ENCODE peak calls at places on chromosomes 6 and 20, in ten cellular contexts. J is HFF-Myc, C is AG10803, K is IMR-90, M is epithelial cell of esophagus, R is cardiac fibroblast, X is A549, E is heart left ventricle, H is neural progenitor cell, G is choroid plexus epithelial cell. V is an unnamed sample.

GRCh38 chr20:63940472-63941266 is 15.5 kb downstream of the UCKL1 start:
- DNase-seq in J (no peak), C (no peak), K (no peak), M (no peak), R (no peak), X (no peak), E (no peak), H (no peak), G (no peak), V (no peak)

GRCh38 chr6:157428418-157429202 is 47.6 kb downstream of the ZDHHC14 start:
- DNase-seq in J (no peak), C (no peak), K (peak), M (peak), R (no peak), X (peak), E (no peak), H (peak), G (no peak), V (no peak)

GRCh38 chr6:154106251-154106650 is 67.2 kb downstream of the OPRM1 start:
- DNase-seq in J (no peak), C (no peak), K (no peak), M (peak), R (no peak), X (no peak), E (no peak), H (no peak), G (no peak), V (no peak)

GRCh38 chr6:48775157-48775556 is 664.2 kb upstream of the PTCHD4 start:
- DNase-seq in J (no peak), C (peak), K (peak), M (no peak), R (peak), X (no peak), E (no peak), H (no peak), G (peak), V (peak)

GRCh38 chr6:53811082-53811481 is 16.3 kb downstream of the LRRC1 start:
- DNase-seq in J (no peak), C (peak), K (no peak), M (peak), R (no peak), X (no peak), E (peak), H (no peak), G (peak), V (no peak)

GRCh38 chr6:75568100-75568499 is 33.6 kb upstream of the SENP6 start:
- DNase-seq in J (no peak), C (no peak), K (no peak), M (no peak), R (no peak), X (no peak), E (no peak), H (no peak), G (no peak), V (no peak)

GRCh38 chr6:44967481-44967880 is 360.6 kb upstream of the RUNX2 start:
- DNase-seq in J (no peak), C (peak), K (no peak), M (peak), R (peak), X (no peak), E (peak), H (no peak), G (peak), V (peak)

GRCh38 chr20:3924304-3925112 is 35.3 kb downstream of the PANK2 start:
- DNase-seq in J (no peak), C (no peak), K (no peak), M (no peak), R (no peak), X (no peak), E (peak), H (no peak), G (no peak), V (no peak)

GRCh38 chr6:27547157-27548075 is 74.5 kb upstream of the ZNF184 start:
- DNase-seq in J (peak), C (peak), K (peak), M (peak), R (peak), X (no peak), E (no peak), H (peak), G (peak), V (peak)

GRCh38 chr6:24996145-24996836 is 60.5 kb upstream of the RIPOR2 start:
- DNase-seq in J (no peak), C (no peak), K (no peak), M (no peak), R (no peak), X (no peak), E (no peak), H (no peak), G (no peak), V (no peak)

GRCh38 chr6:66993272-66993671 is 1286.2 kb upstream of the EYS start:
- DNase-seq in J (no peak), C (no peak), K (no peak), M (no peak), R (peak), X (no peak), E (no peak), H (no peak), G (no peak), V (no peak)

GRCh38 chr6:141077355-141078333 is 1055.1 kb upstream of the GJE1 start:
- DNase-seq in J (peak), C (no peak), K (no peak), M (peak), R (peak), X (peak), E (no peak), H (peak), G (peak), V (no peak)

GRCh38 chr6:134532694-134533624 is 215.0 kb upstream of the SGK1 start:
- DNase-seq in J (no peak), C (no peak), K (no peak), M (no peak), R (no peak), X (no peak), E (no peak), H (no peak), G (no peak), V (no peak)

GRCh38 chr6:35494161-35494563 is 2.7 kb downstream of the TEAD3 start:
- DNase-seq in J (no peak), C (peak), K (peak), M (peak), R (peak), X (no peak), E (no peak), H (peak), G (no peak), V (no peak)

GRCh38 chr6:53566755-53567154 is 21.9 kb upstream of the GCLC start:
- DNase-seq in J (no peak), C (no peak), K (no peak), M (no peak), R (no peak), X (no peak), E (no peak), H (no peak), G (no peak), V (no peak)

GRCh38 chr6:127069659-127070279 is 48.7 kb upstream of the RSPO3 start:
- DNase-seq in J (peak), C (peak), K (peak), M (peak), R (peak), X (peak), E (no peak), H (peak), G (peak), V (peak)

GRCh38 chr6:169266746-169267629 is 13.3 kb upstream of the THBS2 start:
- DNase-seq in J (no peak), C (peak), K (peak), M (peak), R (no peak), X (no peak), E (no peak), H (no peak), G (peak), V (no peak)

GRCh38 chr6:36660771-36661471 is 17.6 kb upstream of the CDKN1A start:
- DNase-seq in J (no peak), C (no peak), K (no peak), M (no peak), R (peak), X (no peak), E (peak), H (peak), G (peak), V (no peak)

GRCh38 chr6:119966484-119966883 is 616.9 kb upstream of the MAN1A1 start:
- DNase-seq in J (no peak), C (no peak), K (no peak), M (peak), R (no peak), X (no peak), E (no peak), H (peak), G (no peak), V (no peak)

DNA sequence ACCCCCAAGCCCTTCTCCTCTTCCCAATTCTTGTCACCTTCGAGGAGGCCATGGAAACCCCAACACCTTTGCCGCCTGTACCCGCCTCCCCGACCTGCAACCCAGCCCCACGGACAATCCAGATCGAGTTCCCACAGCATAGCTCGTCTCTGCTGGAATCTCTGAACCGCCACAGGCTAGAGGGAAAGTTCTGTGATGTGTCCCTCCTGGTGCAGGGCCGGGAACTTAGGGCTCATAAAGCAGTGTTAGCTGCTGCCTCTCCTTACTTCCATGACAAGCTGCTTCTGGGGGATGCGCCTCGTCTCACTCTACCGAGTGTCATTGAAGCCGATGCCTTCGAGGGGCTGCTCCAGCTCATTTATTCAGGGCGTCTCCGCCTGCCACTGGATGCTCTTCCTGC is 675 bp downstream of the ZBTB9 start:
- DNase-seq in J (no peak), C (no peak), K (no peak), M (no peak), R (no peak), X (no peak), E (no peak), H (no peak), G (no peak), V (no peak)
- H3K4me3 ChIP-seq in J (peak), C (peak), K (peak), M (peak), R (peak), X (peak), E (peak), H (peak), G (peak), V (peak)

GRCh38 chr6:51618563-51618962 is 468.9 kb downstream of the PKHD1 start:
- DNase-seq in J (no peak), C (no peak), K (no peak), M (peak), R (no peak), X (no peak), E (no peak), H (peak), G (no peak), V (no peak)
- TF ChIP-seq CTCF in J (no peak), C (no peak), K (no peak), M (peak), R (peak), X (no peak), E (peak), H (peak), G (no peak), V (no peak)

GRCh38 chr6:160348209-160348551 is at the start of gene SLC22A3:
- DNase-seq in J (no peak), C (no peak), K (no peak), M (peak), R (no peak), X (no peak), E (peak), H (peak), G (no peak), V (no peak)
- H3K4me3 ChIP-seq in J (peak), C (peak), K (peak), M (peak), R (peak), X (peak), E (peak), H (peak), G (peak), V (peak)

GRCh38 chr6:155828989-155829388 is 373.4 kb upstream of the NOX3 start:
- DNase-seq in J (no peak), C (no peak), K (no peak), M (peak), R (no peak), X (no peak), E (no peak), H (no peak), G (no peak), V (no peak)

GRCh38 chr6:155829646-155830045 is 374.0 kb upstream of the NOX3 start:
- DNase-seq in J (no peak), C (no peak), K (no peak), M (peak), R (no peak), X (no peak), E (no peak), H (no peak), G (no peak), V (no peak)

GRCh38 chr6:155837474-155837873 is 381.8 kb upstream of the NOX3 start:
- DNase-seq in J (no peak), C (no peak), K (no peak), M (no peak), R (no peak), X (no peak), E (no peak), H (no peak), G (no peak), V (no peak)

DNA sequence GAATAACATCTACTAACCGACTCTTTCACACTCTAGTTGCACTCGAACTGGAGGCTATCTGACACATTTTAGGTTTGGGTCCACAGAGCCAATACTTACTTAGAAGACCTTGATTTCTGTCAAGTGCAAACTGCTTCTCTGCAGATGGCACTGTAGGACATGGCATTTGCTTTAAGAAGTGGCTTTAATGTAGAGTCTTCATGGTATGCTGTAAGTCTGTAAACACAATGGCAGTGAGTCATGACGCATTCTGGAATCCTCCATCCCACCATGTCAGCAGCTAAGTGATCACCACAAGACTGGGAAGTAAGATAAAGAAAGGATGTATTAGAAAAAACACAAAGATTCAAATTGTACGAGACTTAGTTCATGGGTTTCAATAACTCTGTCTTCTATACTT is 377.0 kb upstream of the NOX3 start:
- DNase-seq in J (peak), C (peak), K (peak), M (peak), R (peak), X (no peak), E (no peak), H (no peak), G (peak), V (peak)
- TF ChIP-seq CTCF in J (no peak), C (no peak), K (peak), M (no peak), R (no peak), X (no peak), E (no peak), H (no peak), G (peak), V (no peak)

GRCh38 chr6:144897441-144897921 is 612.3 kb downstream of the UTRN start:
- DNase-seq in J (peak), C (peak), K (peak), M (peak), R (peak), X (no peak), E (no peak), H (no peak), G (peak), V (peak)
- H3K4me3 ChIP-seq in J (no peak), C (no peak), K (no peak), M (no peak), R (no peak), X (no peak), E (no peak), H (no peak), G (no peak), V (no peak)

GRCh38 chr6:14149053-14149746 is 31.6 kb downstream of the CD83 start:
- DNase-seq in J (no peak), C (no peak), K (no peak), M (no peak), R (no peak), X (no peak), E (no peak), H (no peak), G (no peak), V (no peak)
- TF ChIP-seq CTCF in J (no peak), C (no peak), K (no peak), M (no peak), R (no peak), X (no peak), E (no peak), H (no peak), G (no peak), V (no peak)

GRCh38 chr20:51862796-51863195 is 60.5 kb upstream of the SALL4 start:
- DNase-seq in J (no peak), C (peak), K (peak), M (no peak), R (no peak), X (no peak), E (no peak), H (no peak), G (no peak), V (peak)
- H3K4me3 ChIP-seq in J (no peak), C (no peak), K (no peak), M (no peak), R (no peak), X (no peak), E (no peak), H (no peak), G (no peak), V (no peak)

GRCh38 chr6:100678027-100678426 is 203.1 kb downstream of the ASCC3 start:
- DNase-seq in J (no peak), C (no peak), K (peak), M (no peak), R (peak), X (no peak), E (no peak), H (no peak), G (peak), V (peak)
- TF ChIP-seq CTCF in J (no peak), C (peak), K (peak), M (no peak), R (no peak), X (peak), E (no peak), H (peak), G (peak), V (no peak)